ENCODE peak calls at places on chromosome 5, in seven cellular contexts. P is stomach, W is A549, J is K562, T is ovary, Q is tibial nerve, L is H1. O is an unnamed sample.
A peak's percentile ranks its signal among the peaks of the same experiment; 100 is the strongest.

GRCh38 chr5:850511-851006 is at the start of gene ZDHHC11:
- DNase-seq in P (peak; percentile 81), W (no peak), J (peak; percentile 51), T (no peak), Q (no peak), L (peak; percentile 46), O (peak; percentile 79)

GRCh38 chr5:93572101-93572772 is 8.8 kb downstream of the NR2F1-AS1 start:
- DNase-seq in P (no peak), W (no peak), J (no peak), T (peak; percentile 20), Q (no peak), L (peak; percentile 70), O (no peak)

GRCh38 chr5:146130440-146131045 is 25.2 kb upstream of the PLAC8L1 start:
- DNase-seq in P (no peak), W (no peak), J (peak; percentile 21), T (no peak), Q (no peak), L (no peak), O (no peak)

GRCh38 chr5:74567351-74567870 is 73.1 kb downstream of the ENC1 start:
- DNase-seq in P (no peak), W (no peak), J (no peak), T (no peak), Q (no peak), L (no peak), O (no peak)

GRCh38 chr5:132022737-132023136 is 11.3 kb upstream of the ACSL6 start:
- DNase-seq in P (no peak), W (no peak), J (peak; percentile 34), T (no peak), Q (no peak), L (no peak), O (no peak)

GRCh38 chr5:93596676-93597441 is 13.8 kb downstream of the NR2F1 start:
- DNase-seq in P (peak; percentile 43), W (no peak), J (peak; percentile 8), T (no peak), Q (no peak), L (no peak), O (no peak)

GRCh38 chr5:150147580-150148407 is 7.9 kb downstream of the PDGFRB start:
- DNase-seq in P (no peak), W (no peak), J (no peak), T (no peak), Q (no peak), L (no peak), O (no peak)

GRCh38 chr5:179588166-179588565 is 35.3 kb downstream of the HNRNPH1 start:
- DNase-seq in P (no peak), W (no peak), J (no peak), T (no peak), Q (no peak), L (no peak), O (no peak)

GRCh38 chr5:117102591-117102990 is 528.0 kb upstream of the SEMA6A start:
- DNase-seq in P (no peak), W (no peak), J (no peak), T (no peak), Q (no peak), L (no peak), O (no peak)

GRCh38 chr5:79577693-79578092 is 34.5 kb upstream of the TENT2 start:
- DNase-seq in P (no peak), W (no peak), J (no peak), T (no peak), Q (no peak), L (no peak), O (no peak)

GRCh38 chr5:79568632-79569190 is 43.5 kb upstream of the TENT2 start:
- DNase-seq in P (no peak), W (no peak), J (no peak), T (no peak), Q (no peak), L (no peak), O (no peak)

GRCh38 chr5:79576606-79577289 is 35.5 kb upstream of the TENT2 start:
- DNase-seq in P (no peak), W (no peak), J (peak; percentile 48), T (no peak), Q (no peak), L (no peak), O (no peak)

GRCh38 chr5:79578876-79579275 is 33.4 kb upstream of the TENT2 start:
- DNase-seq in P (no peak), W (no peak), J (no peak), T (no peak), Q (no peak), L (no peak), O (no peak)

GRCh38 chr5:79573983-79574890 is 38.0 kb upstream of the TENT2 start:
- DNase-seq in P (no peak), W (no peak), J (no peak), T (no peak), Q (no peak), L (no peak), O (no peak)
- H3K9me3 ChIP-seq in P (peaks cover 11% of the 10 kb centered on the region), W (no peaks in the 10 kb centered on the region), J (no peaks in the 10 kb centered on the region), T (peaks cover 2% of the 10 kb centered on the region), Q (peaks cover 9% of the 10 kb centered on the region), L (peaks cover 15% of the 10 kb centered on the region), O (no peaks in the 10 kb centered on the region)

GRCh38 chr5:172769598-172770373 is 1.2 kb downstream of the DUSP1 start:
- DNase-seq in P (no peak), W (no peak), J (no peak), T (peak; percentile 54), Q (no peak), L (no peak), O (peak; percentile 65)

GRCh38 chr5:172770675-172771438 is at the start of gene DUSP1:
- DNase-seq in P (peak; percentile 100), W (peak; percentile 92), J (peak; percentile 99), T (peak; percentile 100), Q (peak; percentile 100), L (peak; percentile 96), O (peak; percentile 99)

GRCh38 chr5:172770374-172770674 is 671 bp downstream of the DUSP1 start:
- DNase-seq in P (no peak), W (no peak), J (no peak), T (no peak), Q (no peak), L (peak; percentile 54), O (peak; percentile 79)

GRCh38 chr5:172772112-172772906 is 1.3 kb upstream of the DUSP1 start:
- DNase-seq in P (peak; percentile 95), W (peak; percentile 80), J (peak; percentile 93), T (peak; percentile 84), Q (peak; percentile 93), L (peak; percentile 92), O (peak; percentile 99)

DNA sequence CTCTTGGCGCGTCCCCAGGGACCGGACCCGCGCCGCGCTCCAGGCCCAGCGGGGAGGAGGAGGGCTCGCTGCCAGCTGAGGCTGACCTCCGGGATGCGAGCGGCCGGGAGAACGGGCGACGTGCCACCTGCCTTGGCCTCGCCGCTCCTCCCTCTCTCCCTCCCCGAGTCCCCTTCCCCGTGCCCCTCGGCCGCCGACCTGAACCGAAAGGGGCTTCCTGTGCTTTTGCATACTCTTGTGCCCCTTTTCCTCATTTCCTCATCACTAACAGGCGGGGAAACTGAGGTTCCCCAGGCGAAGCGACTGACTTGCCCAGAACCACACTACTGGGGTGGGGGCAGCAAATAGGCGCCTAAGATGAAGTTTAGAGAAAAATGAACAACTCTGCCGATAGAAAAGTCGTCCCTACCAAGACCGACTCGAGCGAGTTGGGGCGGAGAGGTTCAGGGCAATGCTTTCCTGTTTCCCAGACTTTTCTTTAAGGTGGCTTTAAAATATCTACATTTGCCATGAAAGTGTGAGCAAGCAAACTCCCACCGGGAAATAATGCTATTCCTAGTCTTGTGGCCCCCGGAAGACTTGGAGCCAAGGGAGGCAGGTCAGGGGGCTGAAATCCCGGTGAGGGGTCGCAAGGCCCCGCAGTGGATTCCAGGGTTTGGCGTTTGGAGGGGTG is 580 bp upstream of the DUSP1 start:
- DNase-seq in P (no peak), W (no peak), J (peak; percentile 44), T (no peak), Q (no peak), L (no peak), O (peak; percentile 84)
- TF ChIP-seq EP300 in P (no peak), W (peak; percentile 25), J (no peak), T (no peak), Q (no peak), L (no peak), O (no peak)

DNA sequence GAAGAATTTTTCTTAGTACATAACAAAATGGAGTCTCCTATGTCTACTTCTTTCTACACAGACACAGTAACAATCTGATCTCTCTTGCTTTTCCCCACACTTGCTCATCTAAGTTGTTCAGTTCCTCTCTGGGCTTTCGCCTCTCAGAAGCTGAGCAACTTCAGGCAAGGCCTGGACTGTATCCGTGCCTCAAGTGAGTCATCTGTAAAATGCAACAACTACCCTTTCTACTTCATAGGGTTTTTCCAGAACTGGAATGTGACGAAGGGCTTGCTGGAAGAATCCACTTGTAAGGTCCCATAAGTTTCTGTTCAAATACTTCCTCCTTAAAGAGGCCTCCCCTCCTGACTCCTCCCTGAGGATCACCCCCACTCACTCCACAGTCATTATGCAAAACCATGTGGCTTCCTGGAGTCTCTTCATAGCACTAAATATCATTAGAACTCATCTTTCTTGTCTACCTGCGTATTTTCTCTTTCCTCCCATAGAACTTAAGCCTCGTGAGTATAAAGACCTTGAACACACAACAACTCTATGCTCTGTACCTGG is 17.5 kb upstream of the INSYN2B start:
- DNase-seq in P (no peak), W (no peak), J (no peak), T (no peak), Q (no peak), L (no peak), O (no peak)
- H3K9me3 ChIP-seq in P (no peaks in the 10 kb centered on the region), W (no peaks in the 10 kb centered on the region), J (no peaks in the 10 kb centered on the region), T (no peaks in the 10 kb centered on the region), Q (no peaks in the 10 kb centered on the region), L (no peaks in the 10 kb centered on the region), O (no peaks in the 10 kb centered on the region)

GRCh38 chr5:159424123-159424522 is 93.8 kb upstream of the IL12B start:
- DNase-seq in P (no peak), W (no peak), J (no peak), T (no peak), Q (no peak), L (no peak), O (no peak)

GRCh38 chr5:159430361-159431018 is 100.2 kb upstream of the IL12B start:
- DNase-seq in P (no peak), W (no peak), J (no peak), T (no peak), Q (no peak), L (no peak), O (no peak)

GRCh38 chr5:159422371-159422770 is 92.1 kb upstream of the IL12B start:
- DNase-seq in P (no peak), W (no peak), J (no peak), T (no peak), Q (no peak), L (no peak), O (no peak)

GRCh38 chr5:159426694-159427093 is 96.4 kb upstream of the IL12B start:
- DNase-seq in P (no peak), W (no peak), J (no peak), T (no peak), Q (no peak), L (no peak), O (no peak)

DNA sequence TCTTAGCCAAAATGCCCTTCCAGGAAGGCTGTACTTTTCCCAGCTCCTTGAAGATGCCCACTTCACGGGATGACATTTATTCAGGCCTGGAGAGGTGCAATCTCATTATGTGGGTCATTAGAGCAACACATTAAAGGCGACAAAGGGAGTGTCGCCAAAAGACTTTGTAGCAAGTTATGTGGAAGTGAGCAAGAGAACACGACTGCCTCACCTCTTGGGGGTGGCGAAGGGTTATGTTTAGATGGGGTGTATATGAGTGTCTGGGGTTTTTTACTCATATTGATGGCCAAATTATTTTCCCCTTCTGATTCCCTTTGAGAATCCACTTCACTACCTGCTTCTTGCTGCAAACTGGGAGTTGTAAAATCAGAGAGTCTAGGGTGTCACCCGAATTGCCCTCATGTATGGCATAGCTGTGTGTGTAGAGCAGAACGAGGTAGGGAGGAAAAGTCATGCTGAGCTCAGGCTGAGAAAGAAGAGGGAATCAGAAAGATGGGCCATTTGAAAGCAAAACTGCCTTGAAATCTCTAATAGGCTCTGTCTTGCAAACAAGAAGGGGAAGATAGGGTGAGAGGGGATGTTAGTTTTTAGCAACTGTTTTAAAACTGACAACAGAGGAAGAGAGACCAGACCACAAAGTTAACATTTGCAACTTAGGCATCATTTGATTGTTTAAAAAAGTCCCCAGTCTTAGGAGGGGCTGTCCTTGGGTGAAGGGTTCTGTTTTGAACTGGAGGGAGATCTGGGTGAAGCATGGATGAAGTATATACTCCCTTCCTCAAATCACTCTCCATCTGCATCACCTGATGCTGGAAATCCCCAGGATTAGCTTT is 97.1 kb upstream of the IL12B start:
- DNase-seq in P (no peak), W (no peak), J (no peak), T (no peak), Q (no peak), L (no peak), O (no peak)
- TF ChIP-seq EP300 in P (no peak), W (no peak), J (no peak), T (no peak), Q (no peak), L (no peak), O (no peak)